ENCODE peak calls at places on chromosome 17, in six cellular contexts. T is type B pancreatic cell, P is WTC11, N is PC-3, Y is neural progenitor cell, F is AG09319. A is an unnamed sample.

GRCh38 chr17:27488263-27488662 is 32.0 kb downstream of the KSR1 start:
- DNase-seq in T (no peak), P (no peak), N (no peak), Y (no peak), F (no peak), A (no peak)

GRCh38 chr17:18122991-18123753 is 14.6 kb downstream of the MYO15A start:
- DNase-seq in T (no peak), P (no peak), N (no peak), Y (no peak), F (no peak), A (no peak)

GRCh38 chr17:79617740-79618382 is 7.0 kb upstream of the RBFOX3 start:
- DNase-seq in T (peak; percentile 60), P (no peak), N (no peak), Y (no peak), F (no peak), A (no peak)

GRCh38 chr17:50350733-50351132 is 4.8 kb downstream of the XYLT2 start:
- DNase-seq in T (no peak), P (no peak), N (no peak), Y (no peak), F (no peak), A (no peak)

GRCh38 chr17:81397314-81398169 is 2.3 kb downstream of the BAHCC1 start:
- DNase-seq in T (peak; percentile 88), P (peak; percentile 83), N (peak; percentile 62), Y (peak; percentile 97), F (no peak), A (peak; percentile 86)

GRCh38 chr17:45855691-45856315 is 11.1 kb downstream of the SPPL2C start:
- DNase-seq in T (no peak), P (no peak), N (peak; percentile 36), Y (no peak), F (no peak), A (no peak)

GRCh38 chr17:74749262-74750038 is 1.0 kb downstream of the NHERF1 start:
- DNase-seq in T (no peak), P (no peak), N (peak; percentile 44), Y (peak; percentile 62), F (no peak), A (no peak)

GRCh38 chr17:46770818-46771600 is 47.5 kb downstream of the WNT3 start:
- DNase-seq in T (no peak), P (peak; percentile 52), N (peak; percentile 84), Y (peak; percentile 92), F (no peak), A (peak; percentile 70)

GRCh38 chr17:72030067-72030899 is 90.5 kb upstream of the SOX9 start:
- DNase-seq in T (peak; percentile 68), P (peak; percentile 82), N (peak; percentile 63), Y (peak; percentile 83), F (peak; percentile 43), A (peak; percentile 58)

GRCh38 chr17:33981713-33982601 is 273.1 kb upstream of the CCL2 start:
- DNase-seq in T (no peak), P (no peak), N (no peak), Y (no peak), F (no peak), A (no peak)

GRCh38 chr17:81890447-81891302 is 711 bp downstream of the ALYREF start:
- DNase-seq in T (peak; percentile 67), P (no peak), N (no peak), Y (peak; percentile 50), F (no peak), A (no peak)

GRCh38 chr17:27793168-27793905 is 7.0 kb downstream of the NOS2 start:
- DNase-seq in T (no peak), P (peak; percentile 51), N (no peak), Y (peak; percentile 80), F (no peak), A (peak; percentile 59)

GRCh38 chr17:31389673-31390381 is 1.6 kb upstream of the RAB11FIP4 start:
- DNase-seq in T (peak; percentile 57), P (no peak), N (no peak), Y (no peak), F (no peak), A (no peak)
- TF ChIP-seq CTCF in T (peak; percentile 27), P (no peak), N (peak; percentile 10), Y (no peak), F (no peak), A (peak; percentile 38)

DNA sequence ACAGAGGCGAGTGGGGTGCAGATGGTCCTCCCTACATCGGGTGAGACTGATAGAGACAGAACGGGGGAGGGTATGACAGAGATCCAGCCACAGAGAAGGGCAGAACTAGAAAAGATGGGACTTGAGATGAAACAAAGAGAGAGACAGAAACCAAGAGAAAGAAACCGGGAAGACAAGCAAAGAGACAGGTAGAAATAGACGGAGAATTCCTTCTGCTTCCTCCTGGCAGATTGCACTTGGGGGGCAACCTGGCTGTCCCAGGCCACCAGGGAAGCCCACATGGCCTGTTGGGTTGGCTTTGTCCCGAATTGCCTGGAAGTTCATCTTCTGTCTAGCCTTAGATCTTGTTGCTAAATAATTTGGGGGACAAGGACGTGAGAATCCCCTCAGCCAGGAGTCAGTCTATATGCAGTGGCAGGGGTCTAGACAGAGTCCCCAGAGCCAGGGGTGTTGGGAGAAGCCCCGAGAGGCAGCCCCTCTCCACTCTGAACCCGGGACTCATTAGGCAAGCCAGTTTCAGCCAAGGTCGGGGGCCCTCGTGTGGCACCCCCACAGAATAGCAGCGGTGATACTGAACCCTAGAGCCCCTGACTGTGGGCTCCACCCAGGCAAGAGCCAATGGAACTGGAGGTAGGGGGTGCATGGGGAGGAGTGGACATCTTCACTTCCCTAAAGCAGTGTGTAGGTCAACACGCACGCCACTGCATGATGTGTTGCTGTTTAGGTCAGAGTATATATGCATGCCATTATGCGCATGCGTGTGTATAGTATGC is 626 bp upstream of the TSPOAP1 start:
- DNase-seq in T (no peak), P (peak; percentile 61), N (no peak), Y (peak; percentile 46), F (no peak), A (peak; percentile 35)
- TF ChIP-seq CTCF in T (peak; percentile 26), P (peak; percentile 16), N (no peak), Y (peak; percentile 26), F (peak; percentile 4), A (peak; percentile 13)

GRCh38 chr17:48642059-48642842 is 16.1 kb upstream of the HOXB9 start:
- DNase-seq in T (no peak), P (peak; percentile 80), N (no peak), Y (peak; percentile 48), F (no peak), A (peak; percentile 38)
- TF ChIP-seq CTCF in T (no peak), P (no peak), N (no peak), Y (no peak), F (no peak), A (no peak)

DNA sequence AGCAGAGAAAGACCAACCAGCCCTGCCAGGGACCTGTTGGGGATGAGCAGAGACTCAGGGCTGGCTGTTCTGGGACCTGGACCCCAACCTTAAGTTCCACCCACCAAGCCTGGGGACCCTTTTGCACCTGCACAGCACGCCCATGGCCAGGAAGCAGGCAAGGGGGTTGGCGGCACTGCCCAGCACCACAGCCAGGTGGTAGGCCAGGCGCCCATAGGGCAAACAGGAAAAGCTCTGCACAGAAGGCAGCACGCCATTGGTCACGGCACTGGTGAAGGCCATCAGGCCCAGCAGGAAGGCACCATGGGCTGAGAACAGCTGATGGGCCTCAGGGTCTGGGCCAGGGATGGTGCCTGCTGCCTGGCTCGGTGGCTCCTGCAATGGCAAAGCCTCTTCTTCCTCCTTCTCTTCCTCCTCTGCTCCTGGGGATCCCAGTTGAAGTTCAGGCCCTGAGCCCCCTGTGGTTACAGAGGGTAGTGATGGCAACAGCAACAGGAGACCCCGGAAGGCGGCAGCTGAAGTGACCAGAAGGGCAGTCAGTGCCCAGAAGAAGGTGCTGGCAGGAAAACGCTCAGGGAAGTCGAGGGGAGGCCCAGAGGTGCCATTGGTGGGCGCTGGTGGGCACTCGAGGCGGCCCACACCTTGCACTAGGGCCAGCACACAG is 1.7 kb downstream of the SLC52A1 start:
- DNase-seq in T (no peak), P (peak; percentile 19), N (no peak), Y (no peak), F (no peak), A (no peak)
- TF ChIP-seq CTCF in T (peak; percentile 45), P (no peak), N (no peak), Y (no peak), F (no peak), A (no peak)

GRCh38 chr17:1518410-1518809 is 2.0 kb upstream of the INPP5K start:
- DNase-seq in T (no peak), P (no peak), N (no peak), Y (no peak), F (no peak), A (no peak)

GRCh38 chr17:1515640-1516402 is 591 bp downstream of the INPP5K start:
- DNase-seq in T (no peak), P (peak; percentile 52), N (peak; percentile 71), Y (peak; percentile 89), F (peak; percentile 81), A (no peak)

GRCh38 chr17:1512351-1512750 is 4.1 kb downstream of the INPP5K start:
- DNase-seq in T (no peak), P (no peak), N (no peak), Y (no peak), F (no peak), A (no peak)

GRCh38 chr17:1519678-1520077 is 3.3 kb upstream of the INPP5K start:
- DNase-seq in T (no peak), P (no peak), N (no peak), Y (no peak), F (no peak), A (no peak)

DNA sequence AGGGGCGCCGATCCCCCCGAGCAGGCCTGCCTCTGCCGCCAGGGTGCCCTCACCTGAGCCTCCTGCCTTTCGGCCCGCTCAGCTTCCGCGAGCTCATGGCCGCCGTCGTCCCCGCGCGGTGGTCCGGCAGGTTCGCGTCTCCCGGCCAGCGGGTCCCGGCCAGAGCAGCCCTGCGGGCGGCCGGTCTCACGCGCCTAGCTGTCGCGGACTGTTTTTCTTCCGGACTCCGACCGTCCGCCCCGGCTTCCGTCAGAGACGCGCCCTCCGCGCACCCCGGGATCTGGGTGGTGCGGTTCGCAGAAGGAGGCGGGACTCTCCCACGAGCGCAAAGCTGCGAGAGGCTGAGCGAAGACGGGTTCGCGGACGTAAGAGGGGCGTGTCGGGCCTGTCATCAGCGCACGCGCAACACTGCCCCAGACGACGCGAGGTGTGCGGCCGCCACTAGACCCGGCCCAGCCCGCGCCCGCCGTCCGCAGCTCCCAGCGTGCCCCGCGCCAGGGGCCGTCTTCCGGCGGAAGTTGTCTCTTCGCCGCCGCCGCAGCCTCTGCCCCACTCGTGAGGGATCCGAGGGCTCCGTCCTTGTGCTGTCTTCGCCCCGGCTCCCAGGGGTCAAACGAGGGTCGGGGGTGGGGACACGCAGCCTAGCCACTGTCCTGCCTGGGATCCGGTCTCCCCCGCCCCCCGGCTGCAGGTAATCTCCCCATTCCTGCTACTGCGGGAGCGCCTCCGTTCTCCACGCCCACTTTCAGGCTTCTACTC is at the start of gene INPP5K:
- DNase-seq in T (peak; percentile 97), P (peak; percentile 93), N (peak; percentile 95), Y (peak; percentile 98), F (peak; percentile 97), A (peak; percentile 97)
- TF ChIP-seq CTCF in T (no peak), P (no peak), N (no peak), Y (peak; percentile 15), F (no peak), A (no peak)